ENCODE peak calls at places on chromosomes 1 and 21, in nine cellular contexts. Z is AG08395, F is HCT116, M is upper lobe of left lung, C is NCI-H69, O is pancreas, T is RPMI8226, E is fibroblast of pulmonary artery, Q is neural crest cell. S is an unnamed sample.
A peak's percentile ranks its signal among the peaks of the same experiment; 100 is the strongest.

GRCh38 chr1:7535016-7535415 is 236.1 kb upstream of the VAMP3 start:
- DNase-seq in C (no peak), O (no peak), T (no peak), Z (no peak), M (no peak), E (no peak), Q (no peak), F (no peak), S (no peak)

GRCh38 chr1:230853736-230854135 is 14.6 kb downstream of the C1orf198 start:
- DNase-seq in E (no peak), Q (no peak), F (no peak), Z (no peak), C (no peak), M (no peak), T (no peak), O (no peak), S (no peak)

GRCh38 chr21:45887121-45887611 is 94.4 kb upstream of the COL6A1 start:
- DNase-seq in T (no peak), Z (peak; percentile 70), O (no peak), Q (no peak), F (no peak), M (no peak), C (peak; percentile 47), E (peak; percentile 28), S (no peak)

GRCh38 chr1:51928896-51929295 is 50.4 kb upstream of the NRDC start:
- DNase-seq in M (no peak), Z (no peak), Q (no peak), F (no peak), O (no peak), T (no peak), E (no peak), C (no peak), S (no peak)

GRCh38 chr1:106937104-106937503 is 119.4 kb upstream of the PRMT6 start:
- DNase-seq in O (no peak), Z (peak; percentile 66), E (peak; percentile 78), M (no peak), T (no peak), Q (no peak), F (no peak), C (no peak), S (no peak)

GRCh38 chr1:110615548-110616130 is 9.5 kb upstream of the KCNA2 start:
- DNase-seq in Z (peak; percentile 65), T (peak; percentile 76), M (peak; percentile 64), Q (peak; percentile 65), C (peak; percentile 86), E (peak; percentile 64), F (peak; percentile 66), O (peak; percentile 60), S (peak; percentile 80)

GRCh38 chr21:17783816-17784598 is 35.1 kb downstream of the C21orf91 start:
- DNase-seq in Q (no peak), Z (no peak), O (no peak), M (no peak), E (no peak), C (no peak), T (peak; percentile 80), F (no peak), S (no peak)

GRCh38 chr1:206506405-206506802 is 927 bp upstream of the RASSF5 start:
- DNase-seq in Z (no peak), T (no peak), O (no peak), C (no peak), E (no peak), Q (no peak), F (no peak), M (no peak), S (no peak)

GRCh38 chr1:78073441-78073840 is 27.7 kb downstream of the GIPC2 start:
- DNase-seq in C (no peak), Q (no peak), F (no peak), E (no peak), O (no peak), M (no peak), T (no peak), Z (no peak), S (no peak)

GRCh38 chr1:216908116-216908515 is 184.9 kb upstream of the ESRRG start:
- DNase-seq in Q (no peak), M (no peak), E (no peak), C (peak; percentile 22), O (no peak), F (no peak), Z (no peak), T (no peak), S (no peak)

GRCh38 chr1:211198111-211198510 is 61.1 kb upstream of the RCOR3 start:
- DNase-seq in F (no peak), Q (no peak), M (no peak), E (peak; percentile 70), C (no peak), T (no peak), Z (no peak), O (no peak), S (no peak)

GRCh38 chr1:200867018-200867811 is 5.6 kb upstream of the GPR25 start:
- DNase-seq in F (no peak), T (peak; percentile 91), Q (no peak), E (no peak), C (peak; percentile 26), Z (no peak), O (no peak), M (no peak), S (peak; percentile 55)

S was measured in thyroid gland.